ENCODE peak calls at places on chromosome 12, in seven cellular contexts. T is NCI-H1105, N is putamen, B is NCI-H1092 treated with DMSO at 0.1 percent for 48 hours, I is T-helper 9 cell, R is endothelial cell, Q is NCI-H774. Z is an unnamed sample.

GRCh38 chr12:49341777-49342065 is 4.7 kb upstream of the C1QL4 start:
- DNase-seq in T (no peak), N (no peak), B (no peak), I (no peak), R (no peak), Q (no peak), Z (no peak)

GRCh38 chr12:64951944-64952343 is 127.5 kb downstream of the TBC1D30 start:
- DNase-seq in T (no peak), N (no peak), B (no peak), I (no peak), R (no peak), Q (no peak), Z (no peak)

GRCh38 chr12:19131020-19131431 is 1.5 kb downstream of the PLEKHA5 start:
- DNase-seq in T (no peak), N (peak), B (peak), I (no peak), R (peak), Q (no peak), Z (no peak)

GRCh38 chr12:46875095-46875494 is 49.3 kb upstream of the SLC38A4 start:
- DNase-seq in T (no peak), N (no peak), B (no peak), I (no peak), R (no peak), Q (no peak), Z (no peak)

GRCh38 chr12:63841611-63842010 is 2.9 kb upstream of the SRGAP1 start:
- DNase-seq in T (no peak), N (no peak), B (no peak), I (no peak), R (no peak), Q (no peak), Z (no peak)

GRCh38 chr12:85322715-85323114 is 42.7 kb downstream of the ALX1 start:
- DNase-seq in T (no peak), N (no peak), B (no peak), I (no peak), R (no peak), Q (no peak), Z (no peak)

GRCh38 chr12:65892905-65893304 is 68.6 kb downstream of the HMGA2 start:
- DNase-seq in T (no peak), N (no peak), B (no peak), I (no peak), R (no peak), Q (no peak), Z (no peak)

GRCh38 chr12:94074970-94075695 is 73.2 kb upstream of the PLXNC1 start:
- DNase-seq in T (no peak), N (peak), B (peak), I (no peak), R (peak), Q (no peak), Z (no peak)